ENCODE peak calls at places on chromosome 18, in six cellular contexts. Y is ovary, T is stomach, R is pancreas, L is gastrocnemius medialis, N is osteocyte. B is an unnamed sample.

GRCh38 chr18:23550898-23551297 is 35.4 kb downstream of the NPC1 start:
- DNase-seq in N (no peak), L (no peak), R (no peak), Y (no peak), T (no peak), B (no peak)

GRCh38 chr18:57422313-57422872 is 12.8 kb upstream of the ONECUT2 start:
- DNase-seq in T (no peak), R (no peak), N (no peak), L (no peak), Y (no peak), B (no peak)

GRCh38 chr18:47815486-47816270 is 114.8 kb downstream of the SMAD2 start:
- DNase-seq in N (no peak), L (no peak), R (no peak), T (no peak), Y (no peak), B (no peak)

GRCh38 chr18:75582406-75582821 is 154.9 kb upstream of the SMIM21 start:
- DNase-seq in Y (no peak), R (no peak), T (no peak), N (no peak), L (no peak), B (no peak)

GRCh38 chr18:37270046-37270665 is 295.4 kb downstream of the CELF4 start:
- DNase-seq in R (peak; percentile 50), N (no peak), L (no peak), T (peak; percentile 50), Y (peak; percentile 25), B (peak; percentile 80)

GRCh38 chr18:48106976-48107781 is 176.7 kb upstream of the SMAD2 start:
- DNase-seq in Y (no peak), R (no peak), L (no peak), N (no peak), T (no peak), B (no peak)

GRCh38 chr18:11857177-11857887 is 6.1 kb downstream of the CHMP1B start:
- DNase-seq in Y (peak; percentile 31), N (peak; percentile 89), L (peak; percentile 97), R (no peak), T (peak; percentile 56), B (no peak)

GRCh38 chr18:31399336-31400032 is 22.9 kb downstream of the DSG4 start:
- DNase-seq in L (no peak), Y (no peak), R (no peak), N (no peak), T (no peak), B (no peak)

GRCh38 chr18:22846697-22847096 is 86.4 kb upstream of the RBBP8 start:
- DNase-seq in L (no peak), T (no peak), R (no peak), Y (no peak), N (no peak), B (no peak)

GRCh38 chr18:48163184-48164095 is 233.0 kb upstream of the SMAD2 start:
- DNase-seq in L (no peak), Y (peak; percentile 12), N (no peak), T (no peak), R (no peak), B (no peak)

GRCh38 chr18:5150888-5151287 is 46.2 kb downstream of the AKAIN1 start:
- DNase-seq in R (no peak), L (no peak), T (no peak), Y (no peak), N (no peak), B (no peak)

GRCh38 chr18:78725426-78725825 is 254.2 kb upstream of the SALL3 start:
- DNase-seq in R (no peak), Y (no peak), N (peak; percentile 60), L (no peak), T (peak; percentile 18), B (no peak)

GRCh38 chr18:74806700-74807416 is 209.2 kb downstream of the ZNF407 start:
- DNase-seq in Y (no peak), R (no peak), T (no peak), L (no peak), N (no peak), B (no peak)

GRCh38 chr18:58887613-58887963 is 22.9 kb downstream of the ZNF532 start:
- DNase-seq in T (peak; percentile 38), N (no peak), R (no peak), Y (peak; percentile 42), L (peak; percentile 52), B (no peak)

GRCh38 chr18:53757346-53757745 is 467.1 kb downstream of the MBD2 start:
- DNase-seq in L (no peak), N (no peak), R (no peak), Y (no peak), T (no peak), B (no peak)

GRCh38 chr18:79425573-79425895 is 29.8 kb downstream of the NFATC1 start:
- DNase-seq in T (no peak), L (no peak), R (no peak), N (no peak), Y (no peak), B (no peak)

GRCh38 chr18:70490008-70490933 is 201.4 kb downstream of the SOCS6 start:
- DNase-seq in Y (no peak), T (peak; percentile 29), N (no peak), R (no peak), L (no peak), B (peak; percentile 51)

GRCh38 chr18:57518533-57518932 is 68.0 kb downstream of the FECH start:
- DNase-seq in N (no peak), L (no peak), Y (no peak), R (no peak), T (no peak), B (no peak)

GRCh38 chr18:48680339-48680738 is 141.5 kb downstream of the CTIF start:
- DNase-seq in T (no peak), R (no peak), N (no peak), L (no peak), Y (no peak), B (no peak)

GRCh38 chr18:12928149-12928548 is 19.7 kb upstream of the SEH1L start:
- DNase-seq in T (no peak), Y (no peak), R (no peak), L (no peak), N (no peak), B (no peak)

DNA sequence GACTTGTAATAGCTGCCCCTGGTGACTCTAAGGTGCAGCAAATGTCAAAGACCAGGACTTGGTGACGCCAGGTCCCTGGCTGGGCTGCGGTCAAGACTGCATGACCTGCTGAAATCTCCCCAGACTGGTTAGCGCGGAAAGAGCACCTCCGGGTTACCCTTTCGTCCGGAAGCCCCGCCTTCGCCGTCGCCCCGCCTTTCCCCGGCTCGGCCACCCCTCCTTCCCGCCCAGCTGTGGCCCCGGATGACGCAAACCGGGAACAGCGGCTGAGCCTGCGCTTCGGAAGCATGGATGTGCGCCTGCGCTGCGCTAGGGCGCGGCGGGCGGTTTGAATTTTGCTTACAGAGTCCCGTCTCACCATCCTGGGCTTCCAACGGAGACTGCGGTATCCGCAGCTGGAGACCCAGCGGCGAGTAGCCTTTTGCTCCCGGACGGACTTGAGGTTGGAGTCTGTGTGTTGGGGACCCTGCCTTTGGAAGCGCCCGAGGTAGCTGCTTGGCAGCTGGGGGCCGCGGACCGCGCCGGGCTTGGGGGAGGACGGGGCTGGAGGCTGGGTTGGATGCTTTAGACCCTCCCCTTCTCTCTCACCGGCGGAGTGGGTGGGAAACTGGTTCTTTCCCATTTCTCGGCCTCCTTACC is at the start of gene SKA1:
- DNase-seq in R (peak; percentile 95), T (peak; percentile 93), L (peak; percentile 85), N (peak; percentile 98), Y (peak; percentile 86), B (peak; percentile 90)
- TF ChIP-seq CTCF in R (no peak), T (no peak), L (no peak), N (no peak), Y (no peak), B (no peak)

DNA sequence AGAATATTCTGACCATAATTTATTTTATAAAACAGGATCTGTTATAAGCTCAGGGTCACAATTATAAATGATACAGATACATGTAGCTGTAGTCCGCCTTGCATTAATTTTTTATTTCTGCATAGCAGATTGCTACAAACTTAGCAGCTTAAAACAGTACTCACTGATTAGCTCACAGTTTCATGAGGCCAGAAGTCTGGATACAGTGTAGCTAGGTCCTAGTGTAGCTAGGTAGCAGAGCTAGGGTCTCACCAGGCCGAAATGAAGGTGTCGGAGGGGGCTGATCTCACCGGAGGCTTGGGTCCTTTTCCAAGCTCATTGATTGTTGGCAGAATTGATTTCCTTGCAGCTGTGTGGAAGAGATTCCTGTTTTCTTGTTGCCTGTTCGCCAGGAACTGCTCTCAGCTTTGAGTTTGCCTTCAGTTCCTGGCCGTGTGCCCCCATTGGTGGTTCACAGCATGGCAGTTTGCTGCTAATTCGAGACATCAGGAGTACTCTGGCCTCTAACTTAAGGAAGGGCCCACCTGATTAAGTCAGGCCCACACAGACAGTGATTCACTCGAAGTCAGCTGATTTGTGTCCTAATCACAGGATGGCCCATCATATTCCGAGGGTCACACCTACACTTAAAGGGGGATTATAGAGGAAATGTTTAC is 18.4 kb downstream of the NAPG start:
- DNase-seq in L (no peak), T (no peak), N (no peak), Y (no peak), R (no peak), B (no peak)
- TF ChIP-seq CTCF in L (no peak), T (no peak), N (no peak), Y (no peak), R (no peak), B (peak; percentile 27)

GRCh38 chr18:26159353-26159752 is 25.7 kb downstream of the PSMA8 start:
- DNase-seq in N (no peak), Y (no peak), L (no peak), R (no peak), T (no peak), B (no peak)
- TF ChIP-seq CTCF in N (peak; percentile 46), Y (no peak), L (no peak), R (no peak), T (no peak), B (peak; percentile 48)

DNA sequence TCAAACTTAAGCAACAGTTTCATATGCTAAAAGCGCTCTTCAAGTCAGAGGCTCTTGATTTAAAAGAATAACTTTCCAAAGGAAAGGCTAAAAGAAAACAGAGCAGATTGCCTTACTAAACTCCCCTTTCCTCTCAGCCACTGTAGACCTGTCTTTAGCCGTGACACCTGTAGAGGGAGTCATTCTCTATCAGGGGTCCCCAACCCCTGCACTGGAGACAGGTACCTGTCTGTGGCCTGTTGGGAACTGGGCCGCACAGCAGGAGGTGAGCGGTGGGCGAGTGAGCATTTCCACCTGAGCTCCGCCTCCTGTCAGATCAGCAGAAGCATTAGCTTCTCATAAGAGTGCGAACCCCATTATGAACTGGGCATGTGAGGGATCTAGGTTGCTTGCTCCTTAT is 9.6 kb downstream of the SLC14A1 start:
- DNase-seq in T (no peak), R (no peak), Y (no peak), N (no peak), L (no peak), B (no peak)
- TF ChIP-seq CTCF in T (no peak), R (no peak), Y (no peak), N (no peak), L (no peak), B (no peak)

GRCh38 chr18:42052137-42052708 is 97.2 kb downstream of the PIK3C3 start:
- DNase-seq in R (no peak), N (no peak), T (no peak), L (no peak), Y (no peak), B (no peak)
- TF ChIP-seq CTCF in R (no peak), N (peak; percentile 65), T (no peak), L (no peak), Y (no peak), B (peak; percentile 52)

B was measured in neural crest cell.